ENCODE peak calls at places on chromosomes 11 and 22, in seven cellular contexts. L, P, G, E, K, U and R are unnamed samples.

GRCh38 chr11:9525116-9525515 is 48.4 kb upstream of the WEE1 start:
- DNase-seq in L (peak), P (no peak), G (no peak), E (no peak), K (no peak), U (no peak), R (no peak)

GRCh38 chr11:65546217-65546958 is 11.8 kb downstream of the LTBP3 start:
- DNase-seq in L (no peak), P (peak), G (no peak), E (peak), K (no peak), U (no peak), R (peak)

GRCh38 chr11:110447897-110448522 is 18.3 kb downstream of the FDX1 start:
- DNase-seq in L (no peak), P (no peak), G (no peak), E (no peak), K (no peak), U (no peak), R (no peak)

GRCh38 chr11:15146271-15147003 is 31.7 kb downstream of the INSC start:
- DNase-seq in L (no peak), P (no peak), G (peak), E (no peak), K (no peak), U (no peak), R (no peak)

GRCh38 chr22:20032407-20032991 is 11.6 kb downstream of the TANGO2 start:
- DNase-seq in L (no peak), P (no peak), G (no peak), E (no peak), K (no peak), U (no peak), R (no peak)

GRCh38 chr22:49015459-49015858 is 812.2 kb downstream of the BRD1 start:
- DNase-seq in L (no peak), P (peak), G (no peak), E (peak), K (no peak), U (no peak), R (no peak)

GRCh38 chr11:59356561-59356960 is 2.1 kb upstream of the OR5AN1 start:
- DNase-seq in L (no peak), P (no peak), G (no peak), E (no peak), K (no peak), U (no peak), R (no peak)

GRCh38 chr11:75547617-75548054 is 14.4 kb upstream of the SERPINH1 start:
- DNase-seq in L (no peak), P (no peak), G (peak), E (peak), K (peak), U (peak), R (peak)

GRCh38 chr22:37684803-37685615 is 1.1 kb upstream of the NOL12 start:
- DNase-seq in L (no peak), P (no peak), G (no peak), E (no peak), K (no peak), U (no peak), R (no peak)

GRCh38 chr11:69013009-69013951 is at the start of gene MRGPRF:
- DNase-seq in L (no peak), P (peak), G (peak), E (peak), K (no peak), U (no peak), R (no peak)

GRCh38 chr11:31636983-31637382 is 127.4 kb downstream of the ELP4 start:
- DNase-seq in L (no peak), P (no peak), G (no peak), E (no peak), K (no peak), U (no peak), R (no peak)

GRCh38 chr11:21909145-21909544 is 283.7 kb upstream of the ANO5 start:
- DNase-seq in L (no peak), P (no peak), G (no peak), E (no peak), K (peak), U (no peak), R (no peak)

GRCh38 chr22:32205974-32206773 is 1.3 kb upstream of the RFPL2 start:
- DNase-seq in L (no peak), P (no peak), G (no peak), E (peak), K (no peak), U (no peak), R (no peak)

GRCh38 chr11:8730697-8731020 is 48.1 kb downstream of the RPL27A start:
- DNase-seq in L (no peak), P (no peak), G (no peak), E (no peak), K (no peak), U (no peak), R (no peak)

GRCh38 chr22:35505394-35506258 is 35.0 kb upstream of the RASD2 start:
- DNase-seq in L (no peak), P (no peak), G (no peak), E (no peak), K (no peak), U (no peak), R (no peak)

GRCh38 chr11:119373917-119374631 is 7.4 kb downstream of the USP2 start:
- DNase-seq in L (no peak), P (peak), G (peak), E (peak), K (peak), U (peak), R (peak)